ENCODE peak calls at places on chromosomes 11 and 22, in seven cellular contexts. T, Q, F, A, P, I and W are unnamed samples.

GRCh38 chr22:50447576-50448551 is 27.0 kb downstream of the SBF1 start:
- DNase-seq in T (no peak), Q (no peak), F (no peak), A (no peak), P (no peak), I (no peak), W (no peak)

GRCh38 chr11:20050048-20050447 is 110.2 kb downstream of the DBX1 start:
- DNase-seq in T (no peak), Q (no peak), F (no peak), A (no peak), P (no peak), I (peak), W (no peak)

GRCh38 chr11:23570828-23571227 is 710.6 kb upstream of the CCDC179 start:
- DNase-seq in T (peak), Q (no peak), F (no peak), A (no peak), P (no peak), I (no peak), W (no peak)

GRCh38 chr22:29702025-29702930 is 17.5 kb upstream of the CABP7 start:
- DNase-seq in T (no peak), Q (no peak), F (no peak), A (no peak), P (no peak), I (no peak), W (no peak)

GRCh38 chr22:49296561-49296960 is 531.1 kb downstream of the BRD1 start:
- DNase-seq in T (no peak), Q (no peak), F (no peak), A (no peak), P (no peak), I (no peak), W (peak)

GRCh38 chr11:45665206-45665932 is at the start of gene CHST1:
- DNase-seq in T (peak), Q (peak), F (peak), A (no peak), P (peak), I (peak), W (no peak)

GRCh38 chr11:95132956-95133355 is 43.3 kb downstream of the ENDOD1 start:
- DNase-seq in T (no peak), Q (no peak), F (peak), A (no peak), P (no peak), I (no peak), W (no peak)

GRCh38 chr11:129278586-129279319 is 86.6 kb upstream of the ARHGAP32 start:
- DNase-seq in T (peak), Q (peak), F (peak), A (no peak), P (peak), I (peak), W (no peak)

GRCh38 chr11:60363542-60364525 is 14.5 kb upstream of the MS4A7 start:
- DNase-seq in T (peak), Q (peak), F (peak), A (no peak), P (peak), I (peak), W (peak)

GRCh38 chr22:32590556-32590955 is 115.9 kb downstream of the FBXO7 start:
- DNase-seq in T (peak), Q (no peak), F (peak), A (no peak), P (no peak), I (no peak), W (no peak)

GRCh38 chr11:35418282-35418846 is 994 bp downstream of the SLC1A2 start:
- DNase-seq in T (no peak), Q (peak), F (no peak), A (no peak), P (no peak), I (peak), W (no peak)

GRCh38 chr11:48055292-48056132 is 75.2 kb downstream of the PTPRJ start:
- DNase-seq in T (peak), Q (peak), F (peak), A (no peak), P (no peak), I (peak), W (no peak)

GRCh38 chr11:46471943-46472661 is 80.5 kb upstream of the CHRM4 start:
- DNase-seq in T (no peak), Q (no peak), F (no peak), A (no peak), P (no peak), I (no peak), W (no peak)

GRCh38 chr11:44778200-44779100 is 51.7 kb downstream of the TSPAN18 start:
- DNase-seq in T (no peak), Q (no peak), F (no peak), A (no peak), P (no peak), I (no peak), W (no peak)

GRCh38 chr11:79440451-79441158 is at the start of gene TENM4:
- DNase-seq in T (peak), Q (peak), F (peak), A (peak), P (peak), I (peak), W (peak)

GRCh38 chr22:37253164-37253660 is 9.1 kb upstream of the RAC2 start:
- DNase-seq in T (no peak), Q (no peak), F (peak), A (no peak), P (no peak), I (peak), W (no peak)

GRCh38 chr11:61688368-61689163 is 8.4 kb downstream of the DAGLA start:
- DNase-seq in T (peak), Q (no peak), F (peak), A (no peak), P (peak), I (no peak), W (no peak)

GRCh38 chr22:37472418-37473006 is 13.7 kb downstream of the MFNG start:
- DNase-seq in T (peak), Q (peak), F (peak), A (no peak), P (no peak), I (peak), W (no peak)

GRCh38 chr11:93740031-93740801 is 1.1 kb downstream of the TAF1D start:
- DNase-seq in T (peak), Q (peak), F (peak), A (no peak), P (no peak), I (peak), W (no peak)

GRCh38 chr11:70002433-70002832 is 75.7 kb upstream of the ANO1 start:
- DNase-seq in T (no peak), Q (no peak), F (no peak), A (no peak), P (no peak), I (no peak), W (no peak)

GRCh38 chr11:11786771-11787170 is 55.0 kb upstream of the USP47 start:
- DNase-seq in T (peak), Q (peak), F (peak), A (no peak), P (no peak), I (peak), W (no peak)
- TF ChIP-seq CTCF in T (peak), Q (peak), F (peak), A (peak), P (peak), I (peak), W (peak)

DNA sequence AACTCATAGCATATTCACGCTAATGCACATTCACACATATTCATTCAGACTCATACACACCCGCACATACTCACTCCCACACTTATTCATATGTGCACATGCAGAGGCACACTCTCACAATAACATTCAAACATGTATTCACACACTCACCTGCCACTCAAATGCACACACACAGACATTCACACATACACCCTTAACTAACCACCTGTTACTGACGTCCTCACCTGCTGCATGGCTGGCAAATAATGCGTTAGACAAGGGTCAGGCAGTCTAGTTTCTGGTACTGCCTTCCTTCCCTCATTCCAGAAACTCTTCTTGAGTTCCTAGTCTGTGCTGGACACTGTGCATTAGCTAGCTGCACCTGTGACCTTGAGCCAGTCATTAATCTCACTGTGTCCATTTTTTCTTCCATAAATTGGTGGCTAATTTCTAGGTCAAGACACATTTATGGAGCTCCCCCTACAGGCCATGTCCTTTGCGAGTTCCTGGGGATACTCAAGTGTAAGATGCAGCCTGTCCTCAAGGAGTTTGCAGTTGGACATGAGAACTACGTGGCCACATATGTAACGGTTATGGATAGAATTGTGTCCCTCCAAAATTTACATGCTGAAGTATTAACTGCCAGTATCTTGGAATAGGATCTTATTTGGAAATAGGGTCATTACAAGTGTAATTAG is 34.5 kb upstream of the SEZ6L start:
- DNase-seq in T (no peak), Q (peak), F (no peak), A (no peak), P (no peak), I (peak), W (no peak)
- TF ChIP-seq CTCF in T (no peak), Q (no peak), F (no peak), A (no peak), P (no peak), I (peak), W (no peak)

DNA sequence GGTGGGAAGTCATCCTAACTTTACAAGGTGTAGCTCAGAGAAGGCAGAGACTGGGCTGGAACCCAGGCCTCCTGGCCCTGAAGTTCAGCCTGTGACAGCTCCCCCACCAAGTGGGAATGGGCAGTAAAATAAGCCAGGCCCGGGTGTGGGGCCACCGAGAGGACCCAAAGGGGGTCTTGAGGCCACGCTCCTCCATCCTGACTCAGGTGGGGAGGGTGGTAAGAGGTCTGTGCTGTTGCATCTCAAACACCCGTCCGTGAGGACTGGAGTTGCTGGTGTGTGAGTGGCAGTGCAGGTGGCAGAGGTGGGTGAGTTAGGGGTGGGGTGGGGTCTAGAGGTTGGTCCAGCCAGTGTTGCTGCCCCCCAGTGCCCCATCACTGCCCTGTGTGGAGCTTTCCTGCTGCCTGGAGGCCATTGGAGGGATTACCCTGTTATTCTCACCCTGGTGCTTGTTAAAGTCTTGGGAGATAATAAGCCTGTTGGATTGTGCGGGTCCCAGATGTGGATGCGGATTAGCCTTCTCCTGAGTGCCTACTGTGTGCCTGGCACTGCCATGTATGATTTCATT is 12.7 kb downstream of the SERPINH1 start:
- DNase-seq in T (peak), Q (no peak), F (no peak), A (no peak), P (no peak), I (no peak), W (no peak)
- TF ChIP-seq CTCF in T (peak), Q (no peak), F (peak), A (peak), P (no peak), I (peak), W (peak)

DNA sequence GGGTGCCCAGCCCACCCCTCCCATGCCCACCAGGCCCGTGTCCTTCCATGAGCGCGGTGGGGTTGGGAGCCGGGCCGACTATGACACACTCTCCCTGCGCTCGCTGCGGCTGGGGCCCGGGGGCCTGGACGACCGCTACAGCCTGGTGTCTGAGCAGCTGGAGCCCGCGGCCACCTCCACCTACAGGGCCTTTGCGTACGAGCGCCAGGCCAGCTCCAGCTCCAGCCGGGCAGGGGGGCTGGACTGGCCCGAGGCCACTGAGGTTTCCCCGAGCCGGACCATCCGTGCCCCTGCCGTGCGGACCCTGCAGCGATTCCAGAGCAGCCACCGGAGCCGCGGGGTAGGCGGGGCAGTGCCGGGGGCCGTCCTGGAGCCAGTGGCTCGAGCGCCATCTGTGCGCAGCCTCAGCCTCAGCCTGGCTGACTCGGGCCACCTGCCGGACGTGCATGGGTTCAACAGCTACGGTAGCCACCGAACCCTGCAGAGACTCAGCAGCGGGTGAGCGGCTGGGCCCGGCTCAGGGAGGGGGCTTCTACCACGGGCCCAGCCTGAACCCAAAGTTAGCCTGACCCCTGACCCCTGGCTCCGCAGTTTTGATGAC is 3.0 kb downstream of the PKP3 start:
- DNase-seq in T (peak), Q (no peak), F (peak), A (no peak), P (peak), I (no peak), W (no peak)
- TF ChIP-seq CTCF in T (peak), Q (no peak), F (peak), A (peak), P (peak), I (no peak), W (no peak)

GRCh38 chr11:128022007-128022368 is 565.4 kb downstream of the ETS1 start:
- DNase-seq in T (peak), Q (no peak), F (peak), A (no peak), P (no peak), I (no peak), W (no peak)
- TF ChIP-seq CTCF in T (no peak), Q (no peak), F (no peak), A (no peak), P (no peak), I (no peak), W (no peak)